ENCODE peak calls at places on chromosomes 6 and 20, in eight cellular contexts. C, U, X, W, K, I, Z and O are unnamed samples.
A peak's percentile ranks its signal among the peaks of the same experiment; 100 is the strongest.

GRCh38 chr6:36679043-36679821 is 718 bp downstream of the CDKN1A start:
- DNase-seq in U (peak; percentile 57), I (peak; percentile 86), K (peak; percentile 62), Z (peak; percentile 49), X (peak; percentile 61), C (peak; percentile 48), W (peak; percentile 24), O (peak; percentile 42)

GRCh38 chr6:170132011-170132521 is 158.8 kb downstream of the DLL1 start:
- DNase-seq in X (no peak), W (no peak), K (no peak), U (no peak), C (no peak), I (no peak), Z (no peak), O (no peak)

GRCh38 chr6:135270676-135271536 is 89.8 kb downstream of the MYB start:
- DNase-seq in W (no peak), K (peak; percentile 78), Z (no peak), I (no peak), C (no peak), X (no peak), U (no peak), O (no peak)

GRCh38 chr6:149176971-149177667 is 140.4 kb upstream of the TAB2 start:
- DNase-seq in K (no peak), U (no peak), X (no peak), W (peak; percentile 21), C (no peak), Z (no peak), I (no peak), O (no peak)

GRCh38 chr6:147618457-147618856 is 110.0 kb downstream of the SAMD5 start:
- DNase-seq in Z (no peak), I (no peak), C (no peak), W (no peak), K (no peak), X (no peak), U (no peak), O (no peak)

GRCh38 chr6:57822896-57823358 is 505.5 kb downstream of the PRIM2 start:
- DNase-seq in K (no peak), U (peak; percentile 2), I (no peak), X (no peak), W (no peak), C (no peak), Z (peak; percentile 28), O (no peak)

GRCh38 chr6:51934098-51934497 is 153.3 kb downstream of the PKHD1 start:
- DNase-seq in C (peak; percentile 39), U (no peak), Z (no peak), K (peak; percentile 28), W (no peak), X (peak; percentile 9), I (no peak), O (peak; percentile 8)

GRCh38 chr20:10090588-10091166 is 55.9 kb downstream of the ANKEF1 start:
- DNase-seq in U (peak; percentile 51), I (peak; percentile 12), Z (no peak), X (peak; percentile 70), C (peak; percentile 29), W (no peak), K (peak; percentile 69), O (peak; percentile 42)

GRCh38 chr6:81606965-81607381 is 145.5 kb downstream of the TENT5A start:
- DNase-seq in W (no peak), X (peak; percentile 48), U (peak; percentile 84), C (no peak), I (no peak), Z (peak; percentile 75), K (peak; percentile 27), O (no peak)

GRCh38 chr20:8854566-8854965 is 214.3 kb upstream of the PLCB4 start:
- DNase-seq in C (no peak), K (no peak), X (peak; percentile 46), I (peak; percentile 45), U (peak; percentile 64), W (no peak), Z (peak; percentile 56), O (peak; percentile 19)

GRCh38 chr20:313948-314347 is 11.4 kb upstream of the SOX12 start:
- DNase-seq in Z (peak; percentile 73), K (peak; percentile 47), C (no peak), W (no peak), I (no peak), X (no peak), U (peak; percentile 70), O (no peak)

GRCh38 chr20:11426938-11427337 is 490.8 kb upstream of the BTBD3 start:
- DNase-seq in I (no peak), K (no peak), C (no peak), U (no peak), Z (no peak), X (no peak), W (no peak), O (no peak)

GRCh38 chr20:12391099-12391498 is 473.4 kb downstream of the BTBD3 start:
- DNase-seq in C (no peak), X (no peak), Z (no peak), W (no peak), U (no peak), I (no peak), K (no peak), O (no peak)

GRCh38 chr6:56954389-56955170 is at the start of gene BEND6:
- DNase-seq in X (peak; percentile 87), I (peak; percentile 62), U (peak; percentile 89), C (peak; percentile 84), K (peak; percentile 63), Z (peak; percentile 81), W (peak; percentile 29), O (no peak)

GRCh38 chr20:49712918-49713778 is 530 bp downstream of the B4GALT5 start:
- DNase-seq in U (no peak), K (no peak), C (no peak), X (peak; percentile 70), I (peak; percentile 48), Z (no peak), W (peak; percentile 42), O (peak; percentile 34)

GRCh38 chr20:2509468-2509781 is 710 bp upstream of the ZNF343 start:
- DNase-seq in C (no peak), I (no peak), Z (no peak), X (no peak), U (no peak), W (no peak), K (no peak), O (no peak)

GRCh38 chr20:41411458-41411857 is 44.8 kb upstream of the EMILIN3 start:
- DNase-seq in W (no peak), X (peak; percentile 62), I (no peak), U (peak; percentile 21), C (no peak), Z (peak; percentile 70), K (peak; percentile 9), O (no peak)

GRCh38 chr6:7107578-7108195 is at the start of gene RREB1:
- DNase-seq in X (peak; percentile 81), K (peak; percentile 52), I (peak; percentile 67), W (peak; percentile 37), Z (peak; percentile 51), C (peak; percentile 61), U (peak; percentile 65), O (peak; percentile 38)

GRCh38 chr6:105894556-105894955 is 191.6 kb upstream of the PRDM1 start:
- DNase-seq in C (no peak), W (no peak), X (no peak), I (no peak), U (no peak), Z (no peak), K (peak; percentile 26), O (no peak)

GRCh38 chr6:37779111-37779800 is 40.3 kb upstream of the ZFAND3 start:
- DNase-seq in I (no peak), K (no peak), C (no peak), Z (no peak), X (no peak), U (peak; percentile 22), W (no peak), O (no peak)

GRCh38 chr6:112237644-112238043 is 16.7 kb downstream of the LAMA4 start:
- DNase-seq in C (no peak), W (no peak), Z (no peak), X (peak; percentile 59), U (peak; percentile 92), I (peak; percentile 47), K (peak; percentile 100), O (no peak)

GRCh38 chr6:138182939-138183791 is 21.4 kb downstream of the ARFGEF3 start:
- DNase-seq in U (no peak), I (no peak), X (no peak), Z (no peak), K (no peak), W (no peak), C (no peak), O (no peak)

GRCh38 chr6:167235421-167236238 is 55.5 kb upstream of the UNC93A start:
- DNase-seq in I (no peak), X (no peak), U (no peak), W (no peak), K (no peak), C (no peak), Z (no peak), O (no peak)

GRCh38 chr6:18507561-18507960 is 120.4 kb downstream of the RNF144B start:
- DNase-seq in X (peak; percentile 52), I (no peak), W (no peak), K (no peak), Z (no peak), U (no peak), C (no peak), O (no peak)

GRCh38 chr6:84521419-84522001 is 242.9 kb downstream of the TBX18 start:
- DNase-seq in X (no peak), K (no peak), U (peak; percentile 37), W (no peak), Z (no peak), I (no peak), C (no peak), O (no peak)

GRCh38 chr6:89009624-89010059 is 46.2 kb upstream of the RNGTT start:
- DNase-seq in U (no peak), Z (no peak), X (no peak), C (no peak), I (no peak), K (no peak), W (no peak), O (no peak)

GRCh38 chr6:123117145-123117908 is 121.3 kb downstream of the CLVS2 start:
- DNase-seq in U (no peak), Z (no peak), C (no peak), I (no peak), K (no peak), X (no peak), W (no peak), O (no peak)

GRCh38 chr6:54299542-54300269 is 8.5 kb upstream of the TINAG start:
- DNase-seq in C (no peak), U (peak; percentile 53), K (no peak), Z (peak; percentile 16), W (no peak), X (peak; percentile 52), I (no peak), O (no peak)

GRCh38 chr6:28544211-28544610 is 18.5 kb downstream of the GPX5 start:
- DNase-seq in U (no peak), C (no peak), I (no peak), K (no peak), Z (no peak), W (no peak), X (no peak), O (no peak)

GRCh38 chr6:23531666-23532065 is 594.3 kb upstream of the NRSN1 start:
- DNase-seq in I (no peak), X (no peak), Z (no peak), U (no peak), K (no peak), C (no peak), W (no peak), O (no peak)

GRCh38 chr6:16766836-16767745 is 5.8 kb upstream of the ATXN1 start:
- DNase-seq in U (peak; percentile 80), K (no peak), W (no peak), I (no peak), Z (no peak), X (no peak), C (peak; percentile 28), O (no peak)

GRCh38 chr20:38620501-38620900 is 18.9 kb downstream of the ARHGAP40 start:
- DNase-seq in C (no peak), Z (no peak), U (no peak), K (no peak), W (no peak), X (no peak), I (no peak), O (no peak)

GRCh38 chr6:35242486-35242885 is 17.0 kb upstream of the ZNF76 start:
- DNase-seq in K (no peak), I (no peak), X (no peak), U (no peak), W (no peak), Z (no peak), C (no peak), O (no peak)

GRCh38 chr20:32600681-32601237 is 15.6 kb upstream of the NOL4L start:
- DNase-seq in K (peak; percentile 34), Z (peak; percentile 11), U (peak; percentile 17), I (no peak), X (peak; percentile 49), C (no peak), W (no peak), O (no peak)